ENCODE peak calls at places on chromosome 14, in four cellular contexts. Z is AML-193; R is hippocampal formation; W is stimulated activated CD8-positive, alpha-beta memory T cell treated with anti-CD3 and anti-CD28 coated beads, Interleukin-2, amount 100 ng/mL, for 1 hour. C is an unnamed sample.

GRCh38 chr14:91358654-91359210 is 58.9 kb downstream of the CCDC88C start:
- DNase-seq in Z (no peak), W (no peak), R (no peak), C (no peak)

GRCh38 chr14:100771121-100771800 is 44.6 kb downstream of the DLK1 start:
- DNase-seq in R (no peak), W (no peak), Z (no peak), C (no peak)

GRCh38 chr14:74865156-74865555 is 10.8 kb downstream of the PROX2 start:
- DNase-seq in R (no peak), W (no peak), Z (no peak), C (no peak)

GRCh38 chr14:34875031-34875922 is at the start of gene BAZ1A:
- DNase-seq in R (peak; percentile 38), W (peak; percentile 4), Z (peak; percentile 79), C (peak; percentile 30)

GRCh38 chr14:54676822-54677708 is 110.1 kb downstream of the SAMD4A start:
- DNase-seq in R (peak; percentile 76), Z (no peak), W (no peak), C (no peak)

GRCh38 chr14:69808919-69809808 is 12.1 kb upstream of the SLC10A1 start:
- DNase-seq in R (no peak), W (no peak), Z (no peak), C (no peak)

GRCh38 chr14:81303258-81303935 is 82.6 kb upstream of the GTF2A1 start:
- DNase-seq in W (no peak), R (no peak), Z (peak; percentile 27), C (no peak)

GRCh38 chr14:103196716-103197115 is 73.5 kb downstream of the TNFAIP2 start:
- DNase-seq in W (no peak), Z (no peak), R (no peak), C (no peak)

GRCh38 chr14:104585966-104586702 is 6.6 kb downstream of the C14orf180 start:
- DNase-seq in W (no peak), R (no peak), Z (no peak), C (no peak)

GRCh38 chr14:57820581-57820980 is 45.3 kb downstream of the SLC35F4 start:
- DNase-seq in W (no peak), R (no peak), Z (no peak), C (no peak)

GRCh38 chr14:73814158-73814557 is 37.5 kb upstream of the PTGR2 start:
- DNase-seq in Z (no peak), R (no peak), W (no peak), C (no peak)

GRCh38 chr14:60634153-60634552 is 15.1 kb downstream of the SIX1 start:
- DNase-seq in Z (no peak), W (no peak), R (no peak), C (no peak)